ENCODE peak calls at places on chromosomes 4 and X, in seven cellular contexts. K, E, B, F, G, D and O are unnamed samples. For H3K4me1, the result is how much of the 10 kb centered on the place peaks cover.

GRCh38 chr4:44165938-44166337 is 282.7 kb downstream of the KCTD8 start:
- DNase-seq in G (no peak), F (no peak), K (no peak), E (no peak), D (no peak), B (no peak), O (no peak)

GRCh38 chr4:94603170-94603747 is 151.5 kb downstream of the PDLIM5 start:
- DNase-seq in K (no peak), E (peak), F (no peak), D (no peak), B (no peak), G (no peak), O (no peak)

GRCh38 chr4:147122697-147123472 is 177.2 kb upstream of the TTC29 start:
- DNase-seq in B (no peak), E (no peak), G (no peak), D (no peak), F (no peak), K (no peak), O (no peak)

GRCh38 chr4:40322853-40323252 is 12.3 kb upstream of the CHRNA9 start:
- DNase-seq in K (no peak), F (no peak), G (no peak), E (no peak), B (no peak), D (no peak), O (no peak)

GRCh38 chr4:83716874-83717273 is 181.0 kb downstream of the GPAT3 start:
- DNase-seq in G (no peak), K (no peak), F (no peak), D (no peak), B (no peak), E (no peak), O (no peak)

GRCh38 chr4:26984896-26985295 is 124.3 kb downstream of the STIM2 start:
- DNase-seq in B (no peak), E (no peak), D (no peak), G (no peak), K (no peak), F (no peak), O (no peak)

GRCh38 chr4:13944095-13944501 is 316.6 kb upstream of the BOD1L1 start:
- DNase-seq in D (peak), K (no peak), G (no peak), B (no peak), E (no peak), F (no peak), O (no peak)

GRCh38 chrX:153969904-153970397 is 1.7 kb downstream of the HCFC1 start:
- DNase-seq in G (no peak), F (no peak), E (peak), B (no peak), D (no peak), K (no peak), O (peak)

GRCh38 chr4:158255727-158256324 is 45.5 kb downstream of the TMEM144 start:
- DNase-seq in G (no peak), B (peak), D (no peak), F (no peak), E (peak), K (peak), O (no peak)

GRCh38 chr4:8737075-8737474 is 134.6 kb downstream of the HMX1 start:
- DNase-seq in B (no peak), E (no peak), D (peak), K (no peak), F (no peak), G (no peak), O (no peak)

GRCh38 chr4:85964298-85964697 is 395.6 kb downstream of the MAPK10 start:
- DNase-seq in F (no peak), B (no peak), K (peak), E (no peak), D (no peak), G (no peak), O (no peak)

GRCh38 chrX:24799565-24799964 is 105.8 kb downstream of the POLA1 start:
- DNase-seq in E (no peak), F (no peak), D (no peak), G (no peak), B (no peak), K (no peak), O (no peak)

GRCh38 chr4:89685277-89685676 is 151.7 kb downstream of the SNCA start:
- DNase-seq in D (no peak), G (no peak), B (no peak), F (no peak), E (no peak), K (no peak), O (no peak)

GRCh38 chrX:19593684-19594083 is 78.4 kb upstream of the MAP3K15 start:
- DNase-seq in B (no peak), F (no peak), K (peak), E (peak), D (no peak), G (no peak), O (no peak)

DNA sequence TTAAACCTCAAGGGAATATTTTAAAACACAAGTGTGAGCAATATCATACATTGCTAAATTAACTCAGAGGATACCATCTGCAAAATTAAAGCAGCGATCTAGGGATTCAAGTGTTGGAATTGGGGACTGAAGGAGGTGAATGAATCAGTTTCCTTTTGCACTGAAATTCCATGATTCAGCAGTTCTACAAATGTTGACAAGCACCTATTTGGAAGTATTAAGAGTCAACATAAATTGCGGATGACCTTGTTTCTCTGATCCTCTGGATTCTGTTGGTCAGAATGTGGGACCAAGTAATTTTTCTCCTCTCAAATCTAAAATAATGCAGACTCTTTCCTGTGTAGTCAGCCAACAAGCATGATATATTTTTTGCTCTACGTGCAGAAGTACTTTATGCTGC is 78.8 kb downstream of the LDB2 start:
- DNase-seq in G (no peak), B (no peak), D (no peak), K (no peak), F (no peak), E (no peak), O (no peak)
- H3K4me3 ChIP-seq in G (no peak), B (no peak), D (no peak), K (no peak), F (no peak), E (no peak), O (no peak)

GRCh38 chr4:6992728-6993655 is 50.2 kb upstream of the TADA2B start:
- DNase-seq in D (no peak), F (no peak), G (no peak), B (no peak), K (no peak), E (no peak), O (no peak)
- H3K4me1 ChIP-seq in D (under half), F (under half), G (half or more), B (under half), K (under half), E (under half), O (under half)

GRCh38 chr4:134650461-134650860 is 448.9 kb upstream of the PABPC4L start:
- DNase-seq in B (no peak), D (no peak), G (no peak), E (no peak), K (no peak), F (no peak), O (no peak)

DNA sequence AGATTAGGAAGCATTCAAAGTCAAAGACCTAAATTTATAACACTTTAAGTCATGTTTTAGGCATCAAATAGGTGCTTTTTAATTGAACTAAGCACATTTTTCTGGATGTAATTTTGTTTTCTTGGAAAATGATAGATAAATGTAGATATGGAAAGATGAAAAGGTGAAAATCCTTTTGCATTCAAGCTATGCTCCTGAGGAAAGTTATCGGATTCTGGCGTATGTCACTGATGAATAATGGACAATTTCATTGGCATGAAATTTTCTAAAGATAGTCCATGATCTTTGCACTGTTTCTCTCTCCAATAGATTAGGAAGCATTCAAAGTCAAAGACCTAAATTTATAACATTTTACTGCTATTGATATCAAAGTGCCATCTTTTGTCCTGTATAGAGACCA is 444.2 kb upstream of the PABPC4L start:
- DNase-seq in G (no peak), E (no peak), B (no peak), K (no peak), F (no peak), D (no peak), O (no peak)
- TF ChIP-seq POLR2AphosphoS5 in G (no peak), E (no peak), B (no peak), K (no peak), F (no peak), D (no peak), O (no peak)

DNA sequence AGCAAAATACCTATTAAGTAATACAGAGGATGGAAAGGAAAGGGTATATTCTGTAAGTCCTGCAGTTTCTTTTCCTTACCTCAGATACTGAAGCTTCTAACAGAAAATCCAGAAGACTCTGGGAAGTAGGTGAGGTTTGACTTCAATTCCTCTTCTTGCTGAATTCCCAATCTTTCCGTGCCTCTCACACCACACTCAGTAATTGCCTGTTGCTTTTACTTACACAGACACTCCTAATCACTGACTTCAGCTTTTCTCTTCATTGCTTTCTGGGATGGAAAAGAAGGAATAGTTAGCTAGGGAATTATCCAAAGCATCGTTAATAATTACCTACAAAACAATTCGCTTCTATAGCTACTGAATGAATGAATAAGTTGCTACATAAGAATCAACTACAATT is 163.6 kb downstream of the FBXO8 start:
- DNase-seq in F (no peak), B (no peak), K (no peak), D (no peak), E (no peak), G (no peak), O (no peak)
- H3K4me3 ChIP-seq in F (no peak), B (no peak), K (peak), D (peak), E (peak), G (peak), O (no peak)